ENCODE peak calls at places on chromosomes 11 and 22, in five cellular contexts. N, J, S, Y and M are unnamed samples. For H3K4me1, the result is how much of the 10 kb centered on the place peaks cover.

GRCh38 chr22:19080853-19081252 is 41.4 kb downstream of the DGCR2 start:
- DNase-seq in J (no peak), Y (no peak), S (no peak), N (no peak), M (no peak)

GRCh38 chr11:32379714-32380113 is 55.6 kb downstream of the WT1 start:
- DNase-seq in N (no peak), J (no peak), S (no peak), Y (no peak), M (no peak)

GRCh38 chr22:44179196-44179988 is 1.3 kb upstream of the PARVG start:
- DNase-seq in Y (no peak), S (no peak), N (no peak), J (no peak), M (no peak)

GRCh38 chr11:32440920-32441319 is 5.6 kb upstream of the WT1 start:
- DNase-seq in N (no peak), Y (no peak), S (no peak), J (no peak), M (no peak)

GRCh38 chr11:32081901-32082300 is 9.0 kb upstream of the RCN1 start:
- DNase-seq in Y (no peak), J (no peak), S (no peak), N (no peak), M (no peak)

GRCh38 chr11:94184861-94185260 is 56.2 kb downstream of the PANX1 start:
- DNase-seq in J (no peak), Y (no peak), S (no peak), N (no peak), M (no peak)

GRCh38 chr11:1306186-1307162 is 3.0 kb downstream of the TOLLIP start:
- DNase-seq in J (peak), N (no peak), S (no peak), Y (no peak), M (no peak)

GRCh38 chr22:50119169-50119767 is 29.5 kb downstream of the MOV10L1 start:
- DNase-seq in N (no peak), J (no peak), S (no peak), Y (no peak), M (no peak)

GRCh38 chr11:119101367-119101758 is 290 bp downstream of the DPAGT1 start:
- DNase-seq in Y (no peak), S (no peak), J (peak), N (no peak), M (no peak)

GRCh38 chr22:30940655-30941362 is 27.8 kb downstream of the MORC2 start:
- DNase-seq in N (no peak), Y (no peak), S (no peak), J (no peak), M (no peak)

GRCh38 chr22:44085743-44086741 is 61.9 kb downstream of the PARVB start:
- DNase-seq in S (peak), Y (peak), N (peak), J (no peak), M (peak)

GRCh38 chr11:69685348-69685747 is 10.2 kb upstream of the LTO1 start:
- DNase-seq in S (no peak), Y (no peak), N (no peak), J (no peak), M (no peak)

GRCh38 chr22:45344339-45344738 is 34.6 kb downstream of the FAM118A start:
- DNase-seq in Y (no peak), S (no peak), J (no peak), N (no peak), M (no peak)

GRCh38 chr22:27880778-27881394 is 38.2 kb downstream of the PITPNB start:
- DNase-seq in S (no peak), J (no peak), N (no peak), Y (peak), M (no peak)

GRCh38 chr11:4748435-4748834 is 21.3 kb downstream of the OR51F1 start:
- DNase-seq in Y (peak), J (no peak), N (no peak), S (no peak), M (no peak)

GRCh38 chr11:118417801-118418200 is 16.4 kb downstream of the ATP5MG start:
- DNase-seq in S (no peak), Y (no peak), J (no peak), N (no peak), M (no peak)

GRCh38 chr11:19398772-19399542 is 158.2 kb upstream of the E2F8 start:
- DNase-seq in J (no peak), N (no peak), S (no peak), Y (no peak), M (no peak)
- TF ChIP-seq CTCF in J (no peak), N (no peak), S (no peak), Y (no peak), M (no peak)

GRCh38 chr22:42073568-42074152 is 388 bp upstream of the PHETA2 start:
- DNase-seq in Y (no peak), S (peak), J (no peak), N (no peak), M (no peak)
- H3K4me1 ChIP-seq in Y (under half), S (under half), J (under half), N (under half), M (half or more)

GRCh38 chr11:60915250-60915914 is 1.4 kb downstream of the TMEM109 start:
- DNase-seq in Y (peak), J (peak), N (no peak), S (peak), M (peak)
- TF ChIP-seq CTCF in Y (no peak), J (peak), N (no peak), S (peak), M (peak)

DNA sequence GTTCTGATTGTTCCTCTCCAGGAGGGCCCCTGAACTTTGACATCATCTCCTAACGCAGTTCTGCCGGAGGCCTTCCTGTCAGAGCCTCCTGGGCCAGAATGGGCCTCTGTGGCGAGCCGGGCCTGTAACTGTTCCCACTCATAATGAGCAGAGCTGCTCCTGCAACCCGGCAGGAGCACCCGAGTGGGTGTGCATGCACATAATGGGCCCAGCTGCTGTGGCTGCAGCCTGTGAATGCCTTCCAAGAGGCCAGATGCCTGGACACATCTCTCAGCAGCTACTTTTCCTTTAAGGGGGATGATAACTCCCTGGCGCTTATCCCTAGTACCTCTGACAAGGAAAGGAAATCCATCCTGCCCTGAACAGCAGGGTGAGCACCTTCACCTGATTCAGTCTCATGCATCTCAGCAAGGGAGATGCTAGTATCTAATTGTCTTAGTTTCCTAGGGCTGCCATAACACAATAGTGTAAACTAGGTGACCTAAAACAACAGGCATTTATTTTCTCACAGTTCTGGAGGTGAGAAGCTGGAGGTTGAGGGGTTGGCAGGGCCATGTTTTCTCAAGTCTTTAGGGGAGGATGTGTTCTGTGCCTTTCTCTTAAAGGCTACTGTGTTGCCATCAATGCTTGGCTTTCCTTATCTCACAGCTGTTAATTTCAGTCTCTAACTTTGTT is 120.5 kb downstream of the TEAD1 start:
- DNase-seq in S (no peak), N (no peak), J (no peak), Y (no peak), M (peak)
- H3K4me1 ChIP-seq in S (under half), N (under half), J (under half), Y (under half), M (under half)

GRCh38 chr11:27203077-27203476 is 159.9 kb downstream of the CCDC34 start:
- DNase-seq in J (no peak), S (no peak), N (no peak), Y (no peak), M (no peak)

GRCh38 chr11:27205269-27205668 is 157.7 kb downstream of the CCDC34 start:
- DNase-seq in N (no peak), J (no peak), S (no peak), Y (no peak), M (no peak)

GRCh38 chr11:27205779-27206549 is 157.1 kb downstream of the CCDC34 start:
- DNase-seq in Y (no peak), N (no peak), S (no peak), J (no peak), M (no peak)

GRCh38 chr11:27207025-27207650 is 155.9 kb downstream of the CCDC34 start:
- DNase-seq in Y (no peak), S (no peak), J (peak), N (no peak), M (no peak)

DNA sequence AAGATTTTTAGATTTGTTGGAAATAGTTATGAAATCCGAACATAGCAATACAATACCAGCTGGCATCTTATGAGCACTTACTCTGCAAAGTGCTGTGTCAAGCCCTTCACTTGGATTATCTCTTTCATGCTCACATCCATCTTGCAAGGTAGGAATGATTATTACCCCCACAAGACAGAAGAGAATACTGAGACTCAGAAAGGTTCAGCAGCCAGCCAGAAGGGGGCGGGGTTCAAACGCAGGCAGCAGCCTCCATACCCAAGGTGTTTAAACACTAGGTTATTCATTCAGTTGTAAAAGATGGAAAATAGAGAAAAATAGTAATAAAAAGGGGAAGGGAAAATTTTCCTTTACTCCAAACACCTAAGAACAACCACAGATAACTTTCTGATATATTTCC is 158.5 kb downstream of the CCDC34 start:
- DNase-seq in N (no peak), S (peak), Y (no peak), J (peak), M (no peak)
- TF ChIP-seq CTCF in N (no peak), S (peak), Y (peak), J (peak), M (peak)

GRCh38 chr11:65485820-65486219 is 13.0 kb upstream of the MALAT1 start:
- DNase-seq in J (no peak), Y (peak), N (no peak), S (peak), M (no peak)
- H3K4me1 ChIP-seq in J (under half), Y (half or more), N (half or more), S (under half), M (half or more)

DNA sequence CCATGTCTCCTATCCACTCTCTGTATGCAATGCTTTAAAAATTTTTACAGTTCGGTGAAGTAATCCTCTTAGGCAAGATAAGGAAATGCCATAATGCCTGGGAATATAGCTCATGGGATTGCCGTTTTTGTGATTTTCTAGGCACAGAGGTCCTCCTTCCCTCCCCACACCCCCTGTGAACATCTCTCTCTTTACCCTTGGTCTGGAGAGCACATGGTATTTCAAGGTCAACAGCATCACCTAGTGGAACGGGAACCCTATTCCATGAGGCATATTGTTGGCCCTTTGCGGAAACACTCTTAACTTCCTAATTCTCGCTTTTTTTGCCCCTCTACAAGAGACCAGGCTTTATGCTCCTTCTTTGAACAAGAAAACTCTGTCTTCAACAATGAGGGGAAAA is 8.8 kb downstream of the NXPE4 start:
- DNase-seq in J (no peak), Y (no peak), S (no peak), N (no peak), M (no peak)
- TF ChIP-seq CTCF in J (no peak), Y (no peak), S (no peak), N (no peak), M (no peak)

GRCh38 chr11:44889266-44889665 is 61.4 kb downstream of the TP53I11 start:
- DNase-seq in S (no peak), Y (no peak), J (no peak), N (no peak), M (no peak)
- H3K4me1 ChIP-seq in S (under half), Y (under half), J (under half), N (under half), M (half or more)

GRCh38 chr11:72764503-72764902 is 12.3 kb upstream of the ARAP1 start:
- DNase-seq in S (peak), N (no peak), Y (no peak), J (peak), M (no peak)
- TF ChIP-seq CTCF in S (peak), N (no peak), Y (no peak), J (peak), M (no peak)